ENCODE peak calls at places on chromosomes 2 and 18, in five cellular contexts. One of them, this sample, is unnamed.
A peak's percentile ranks its signal among the peaks of the same experiment; 100 is the strongest.

GRCh38 chr2:8494151-8494550 is 187.7 kb upstream of the ID2 start:
- DNase-seq in fibroblast of lung: no peak
- DNase-seq in uterus: no peak
- DNase-seq in testis: no peak
- DNase-seq in tibial artery: peak; percentile 57
- DNase-seq in this sample: no peak

GRCh38 chr2:157746234-157746950 is 117.7 kb upstream of the ACVR1C start:
- DNase-seq in fibroblast of lung: peak; percentile 42
- DNase-seq in uterus: no peak
- DNase-seq in testis: no peak
- DNase-seq in tibial artery: no peak
- DNase-seq in this sample: no peak

GRCh38 chr2:74441111-74441689 is 537 bp downstream of the RTKN start:
- DNase-seq in fibroblast of lung: no peak
- DNase-seq in uterus: no peak
- DNase-seq in testis: peak; percentile 37
- DNase-seq in tibial artery: no peak
- DNase-seq in this sample: no peak

GRCh38 chr2:138572318-138572717 is 70.7 kb downstream of the SPOPL start:
- DNase-seq in fibroblast of lung: peak; percentile 14
- DNase-seq in uterus: no peak
- DNase-seq in testis: no peak
- DNase-seq in tibial artery: no peak
- DNase-seq in this sample: no peak

GRCh38 chr2:100038019-100038418 is 104.4 kb downstream of the AFF3 start:
- DNase-seq in fibroblast of lung: no peak
- DNase-seq in uterus: no peak
- DNase-seq in testis: no peak
- DNase-seq in tibial artery: no peak
- DNase-seq in this sample: peak; percentile 75

GRCh38 chr2:172829229-172829628 is 93.6 kb downstream of the RAPGEF4 start:
- DNase-seq in fibroblast of lung: no peak
- DNase-seq in uterus: no peak
- DNase-seq in testis: no peak
- DNase-seq in tibial artery: no peak
- DNase-seq in this sample: no peak

GRCh38 chr2:232626584-232626983 is 6.8 kb upstream of the EFHD1 start:
- DNase-seq in fibroblast of lung: no peak
- DNase-seq in uterus: no peak
- DNase-seq in testis: no peak
- DNase-seq in tibial artery: no peak
- DNase-seq in this sample: no peak

GRCh38 chr2:165114345-165114943 is 89.4 kb downstream of the SCN3A start:
- DNase-seq in fibroblast of lung: peak; percentile 8
- DNase-seq in uterus: no peak
- DNase-seq in testis: no peak
- DNase-seq in tibial artery: no peak
- DNase-seq in this sample: no peak

GRCh38 chr18:23377669-23378469 is 75.2 kb upstream of the RIOK3 start:
- DNase-seq in fibroblast of lung: peak; percentile 89
- DNase-seq in uterus: peak; percentile 51
- DNase-seq in testis: no peak
- DNase-seq in tibial artery: no peak
- DNase-seq in this sample: no peak

GRCh38 chr18:43134876-43135275 is 19.4 kb upstream of the RIT2 start:
- DNase-seq in fibroblast of lung: no peak
- DNase-seq in uterus: no peak
- DNase-seq in testis: no peak
- DNase-seq in tibial artery: no peak
- DNase-seq in this sample: no peak

GRCh38 chr2:177296047-177296446 is 31.5 kb upstream of the NFE2L2 start:
- DNase-seq in fibroblast of lung: peak; percentile 70
- DNase-seq in uterus: no peak
- DNase-seq in testis: no peak
- DNase-seq in tibial artery: no peak
- DNase-seq in this sample: no peak

GRCh38 chr2:113965644-113966043 is 75.8 kb downstream of the ACTR3 start:
- DNase-seq in fibroblast of lung: peak; percentile 41
- DNase-seq in uterus: no peak
- DNase-seq in testis: peak; percentile 46
- DNase-seq in tibial artery: no peak
- DNase-seq in this sample: no peak

GRCh38 chr2:178005756-178006155 is 66.8 kb downstream of the PDE11A start:
- DNase-seq in fibroblast of lung: no peak
- DNase-seq in uterus: no peak
- DNase-seq in testis: no peak
- DNase-seq in tibial artery: no peak
- DNase-seq in this sample: no peak

GRCh38 chr2:195663007-195663406 is 6.0 kb downstream of the SLC39A10 start:
- DNase-seq in fibroblast of lung: no peak
- DNase-seq in uterus: no peak
- DNase-seq in testis: no peak
- DNase-seq in tibial artery: no peak
- DNase-seq in this sample: no peak

GRCh38 chr2:229849073-229849472 is 72.7 kb downstream of the TRIP12 start:
- DNase-seq in fibroblast of lung: no peak
- DNase-seq in uterus: no peak
- DNase-seq in testis: no peak
- DNase-seq in tibial artery: no peak
- DNase-seq in this sample: no peak

GRCh38 chr2:23691106-23691470 is 235.8 kb downstream of the ATAD2B start:
- DNase-seq in fibroblast of lung: no peak
- DNase-seq in uterus: no peak
- DNase-seq in testis: no peak
- DNase-seq in tibial artery: no peak
- DNase-seq in this sample: no peak

GRCh38 chr2:24971300-24971549 is 530 bp downstream of the DNAJC27 start:
- DNase-seq in fibroblast of lung: no peak
- DNase-seq in uterus: no peak
- DNase-seq in testis: peak; percentile 43
- DNase-seq in tibial artery: no peak
- DNase-seq in this sample: no peak

GRCh38 chr2:36911012-36911411 is 55.3 kb downstream of the STRN start:
- DNase-seq in fibroblast of lung: no peak
- DNase-seq in uterus: no peak
- DNase-seq in testis: no peak
- DNase-seq in tibial artery: no peak
- DNase-seq in this sample: no peak

GRCh38 chr2:36904636-36905035 is 61.7 kb downstream of the STRN start:
- DNase-seq in fibroblast of lung: no peak
- DNase-seq in uterus: no peak
- DNase-seq in testis: no peak
- DNase-seq in tibial artery: no peak
- DNase-seq in this sample: no peak

GRCh38 chr2:36902385-36903120 is 63.8 kb downstream of the STRN start:
- DNase-seq in fibroblast of lung: no peak
- DNase-seq in uterus: no peak
- DNase-seq in testis: no peak
- DNase-seq in tibial artery: no peak
- DNase-seq in this sample: no peak

GRCh38 chr2:36906277-36906676 is 60.1 kb downstream of the STRN start:
- DNase-seq in fibroblast of lung: no peak
- DNase-seq in uterus: no peak
- DNase-seq in testis: no peak
- DNase-seq in tibial artery: no peak
- DNase-seq in this sample: no peak
- H3K36me3 ChIP-seq in fibroblast of lung: no peaks in the 10 kb centered on the region
- H3K36me3 ChIP-seq in uterus: no peaks in the 10 kb centered on the region
- H3K36me3 ChIP-seq in testis: no peaks in the 10 kb centered on the region
- H3K36me3 ChIP-seq in tibial artery: peaks cover 28% of the 10 kb centered on the region
- H3K36me3 ChIP-seq in this sample: peaks cover 11% of the 10 kb centered on the region

GRCh38 chr2:63891488-63892030 is 49.9 kb downstream of the UGP2 start:
- DNase-seq in fibroblast of lung: no peak
- DNase-seq in uterus: no peak
- DNase-seq in testis: peak; percentile 23
- DNase-seq in tibial artery: no peak
- DNase-seq in this sample: no peak

GRCh38 chr2:63890678-63891077 is 49.0 kb downstream of the UGP2 start:
- DNase-seq in fibroblast of lung: no peak
- DNase-seq in uterus: no peak
- DNase-seq in testis: no peak
- DNase-seq in tibial artery: no peak
- DNase-seq in this sample: no peak

GRCh38 chr2:63888053-63888452 is 46.4 kb downstream of the UGP2 start:
- DNase-seq in fibroblast of lung: no peak
- DNase-seq in uterus: no peak
- DNase-seq in testis: no peak
- DNase-seq in tibial artery: no peak
- DNase-seq in this sample: no peak

GRCh38 chr2:63886445-63886844 is 44.7 kb downstream of the UGP2 start:
- DNase-seq in fibroblast of lung: no peak
- DNase-seq in uterus: no peak
- DNase-seq in testis: no peak
- DNase-seq in tibial artery: no peak
- DNase-seq in this sample: no peak

DNA sequence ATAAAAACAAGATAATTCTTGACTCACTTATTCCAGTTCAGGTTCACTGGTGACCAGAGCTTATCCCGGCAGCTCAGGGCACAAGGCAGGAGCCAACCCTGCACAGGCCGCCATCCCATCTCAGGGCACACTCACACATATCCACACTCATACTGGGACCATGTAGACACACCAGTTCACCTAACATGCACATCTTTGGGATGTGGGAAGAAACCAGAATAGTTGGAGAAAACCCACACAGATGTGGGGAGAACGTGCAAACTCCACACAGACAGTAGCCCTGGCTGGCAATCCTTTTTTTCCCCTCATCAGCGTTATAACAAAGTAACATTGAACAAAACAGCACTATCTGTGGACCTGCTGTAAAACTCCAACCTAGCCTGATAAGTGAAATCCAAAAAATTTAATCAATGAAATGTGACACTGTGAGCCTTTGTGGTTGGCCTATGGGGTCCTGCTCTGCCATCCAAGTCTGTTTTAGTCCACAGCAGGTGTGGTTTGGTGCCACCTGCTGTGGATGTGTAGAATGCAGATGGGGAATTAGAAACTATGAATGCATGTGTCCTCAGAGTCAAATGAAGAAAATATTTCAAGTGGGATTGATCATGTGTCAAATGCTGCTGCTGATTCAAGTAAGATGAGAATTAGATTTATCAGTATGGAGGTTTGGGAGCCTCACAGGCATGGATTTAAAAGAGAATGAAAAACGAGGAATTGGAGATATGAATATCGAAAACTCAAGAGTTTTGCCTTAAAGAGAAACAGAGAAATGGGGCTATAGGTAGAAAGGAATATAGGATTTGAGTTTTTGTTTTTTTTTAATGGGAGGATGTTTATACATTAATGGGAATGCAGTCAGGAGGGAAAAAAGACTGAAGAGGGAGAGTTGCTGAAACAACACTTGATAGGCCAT is 47.0 kb downstream of the UGP2 start:
- DNase-seq in fibroblast of lung: peak; percentile 46
- DNase-seq in uterus: no peak
- DNase-seq in testis: peak; percentile 58
- DNase-seq in tibial artery: no peak
- DNase-seq in this sample: no peak
- H3K36me3 ChIP-seq in fibroblast of lung: peaks cover 2% of the 10 kb centered on the region
- H3K36me3 ChIP-seq in uterus: no peaks in the 10 kb centered on the region
- H3K36me3 ChIP-seq in testis: no peaks in the 10 kb centered on the region
- H3K36me3 ChIP-seq in tibial artery: peaks cover 73% of the 10 kb centered on the region
- H3K36me3 ChIP-seq in this sample: peaks cover 90% of the 10 kb centered on the region

GRCh38 chr2:54944724-54945326 is 105.4 kb downstream of the RTN4 start:
- DNase-seq in fibroblast of lung: no peak
- DNase-seq in uterus: no peak
- DNase-seq in testis: no peak
- DNase-seq in tibial artery: no peak
- DNase-seq in this sample: no peak

GRCh38 chr2:54942373-54942772 is 107.9 kb downstream of the RTN4 start:
- DNase-seq in fibroblast of lung: no peak
- DNase-seq in uterus: no peak
- DNase-seq in testis: no peak
- DNase-seq in tibial artery: no peak
- DNase-seq in this sample: no peak

GRCh38 chr2:54941248-54941984 is 108.8 kb downstream of the RTN4 start:
- DNase-seq in fibroblast of lung: no peak
- DNase-seq in uterus: no peak
- DNase-seq in testis: no peak
- DNase-seq in tibial artery: no peak
- DNase-seq in this sample: no peak

GRCh38 chr2:54936766-54937165 is 113.5 kb downstream of the RTN4 start:
- DNase-seq in fibroblast of lung: no peak
- DNase-seq in uterus: no peak
- DNase-seq in testis: no peak
- DNase-seq in tibial artery: no peak
- DNase-seq in this sample: no peak

DNA sequence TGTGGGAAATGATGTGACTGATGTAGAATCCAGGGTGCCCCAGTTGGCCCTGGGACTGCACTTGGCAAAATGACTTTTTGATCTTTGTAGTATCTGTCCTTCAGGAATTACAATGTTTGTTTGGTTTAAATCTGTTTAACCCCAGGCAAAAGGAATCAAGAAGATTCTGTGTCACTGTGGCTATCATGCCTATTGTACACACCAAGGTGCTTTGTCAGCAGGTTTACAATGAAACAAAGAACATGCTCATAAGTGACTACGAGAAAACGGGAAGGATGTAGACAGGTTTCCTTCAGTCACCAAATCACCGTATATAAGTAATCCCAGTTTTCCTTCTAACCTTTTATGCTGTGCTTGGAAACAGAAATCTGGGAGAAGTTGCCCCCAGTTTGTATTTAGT is 109.5 kb downstream of the RTN4 start:
- DNase-seq in fibroblast of lung: no peak
- DNase-seq in uterus: no peak
- DNase-seq in testis: no peak
- DNase-seq in tibial artery: no peak
- DNase-seq in this sample: peak; percentile 24
- H3K36me3 ChIP-seq in fibroblast of lung: no peaks in the 10 kb centered on the region
- H3K36me3 ChIP-seq in uterus: no peaks in the 10 kb centered on the region
- H3K36me3 ChIP-seq in testis: no peaks in the 10 kb centered on the region
- H3K36me3 ChIP-seq in tibial artery: no peaks in the 10 kb centered on the region
- H3K36me3 ChIP-seq in this sample: no peaks in the 10 kb centered on the region

GRCh38 chr2:42333579-42333978 is 27.4 kb downstream of the COX7A2L start:
- DNase-seq in fibroblast of lung: no peak
- DNase-seq in uterus: no peak
- DNase-seq in testis: no peak
- DNase-seq in tibial artery: no peak
- DNase-seq in this sample: no peak
- H3K36me3 ChIP-seq in fibroblast of lung: peaks cover 22% of the 10 kb centered on the region
- H3K36me3 ChIP-seq in uterus: no peaks in the 10 kb centered on the region
- H3K36me3 ChIP-seq in testis: no peaks in the 10 kb centered on the region
- H3K36me3 ChIP-seq in tibial artery: peaks cover 46% of the 10 kb centered on the region
- H3K36me3 ChIP-seq in this sample: peaks cover 54% of the 10 kb centered on the region